ENCODE peak calls at places on chromosomes 3 and 15, in nine cellular contexts. B is A549, M is aorta, Q is colonic mucosa, Z is neuronal stem cell, I is ovary, U is HepG2, V is heart left ventricle, F is iPS DF 6.9. L is an unnamed sample. For H3K4me1, the result is how much of the 10 kb centered on the place peaks cover.

GRCh38 chr3:102129774-102130608 is 280.7 kb downstream of the NFKBIZ start:
- DNase-seq in Q (no peak), I (peak), Z (no peak), U (no peak), B (peak), F (no peak), V (no peak), M (no peak), L (no peak)

GRCh38 chr3:169505577-169506155 is 157.8 kb downstream of the MECOM start:
- DNase-seq in V (no peak), U (peak), Q (no peak), M (no peak), Z (no peak), I (no peak), F (no peak), B (peak), L (no peak)

GRCh38 chr15:77162872-77163633 is 92.1 kb upstream of the TSPAN3 start:
- DNase-seq in U (no peak), I (no peak), M (no peak), V (no peak), F (no peak), Z (no peak), B (no peak), Q (no peak), L (no peak)

GRCh38 chr15:68781766-68782588 is 38.7 kb downstream of the ANP32A start:
- DNase-seq in U (no peak), M (peak), F (no peak), I (no peak), B (no peak), Q (peak), Z (no peak), V (peak), L (no peak)

GRCh38 chr3:113304856-113305540 is 93.6 kb downstream of the BOC start:
- DNase-seq in B (no peak), U (no peak), F (no peak), Q (no peak), Z (no peak), V (no peak), M (no peak), I (no peak), L (no peak)

GRCh38 chr3:184229424-184230080 is at the start of gene VWA5B2:
- DNase-seq in F (no peak), B (peak), V (peak), Z (peak), I (no peak), U (peak), M (peak), Q (peak), L (peak)

GRCh38 chr15:43514241-43515057 is 3.0 kb upstream of the MAP1A start:
- DNase-seq in F (no peak), U (peak), I (no peak), M (peak), Q (peak), Z (no peak), B (no peak), V (peak), L (peak)

GRCh38 chr15:89781891-89782618 is 5.9 kb downstream of the MESP2 start:
- DNase-seq in I (no peak), F (no peak), M (no peak), Z (no peak), U (peak), Q (no peak), B (no peak), V (no peak), L (no peak)

DNA sequence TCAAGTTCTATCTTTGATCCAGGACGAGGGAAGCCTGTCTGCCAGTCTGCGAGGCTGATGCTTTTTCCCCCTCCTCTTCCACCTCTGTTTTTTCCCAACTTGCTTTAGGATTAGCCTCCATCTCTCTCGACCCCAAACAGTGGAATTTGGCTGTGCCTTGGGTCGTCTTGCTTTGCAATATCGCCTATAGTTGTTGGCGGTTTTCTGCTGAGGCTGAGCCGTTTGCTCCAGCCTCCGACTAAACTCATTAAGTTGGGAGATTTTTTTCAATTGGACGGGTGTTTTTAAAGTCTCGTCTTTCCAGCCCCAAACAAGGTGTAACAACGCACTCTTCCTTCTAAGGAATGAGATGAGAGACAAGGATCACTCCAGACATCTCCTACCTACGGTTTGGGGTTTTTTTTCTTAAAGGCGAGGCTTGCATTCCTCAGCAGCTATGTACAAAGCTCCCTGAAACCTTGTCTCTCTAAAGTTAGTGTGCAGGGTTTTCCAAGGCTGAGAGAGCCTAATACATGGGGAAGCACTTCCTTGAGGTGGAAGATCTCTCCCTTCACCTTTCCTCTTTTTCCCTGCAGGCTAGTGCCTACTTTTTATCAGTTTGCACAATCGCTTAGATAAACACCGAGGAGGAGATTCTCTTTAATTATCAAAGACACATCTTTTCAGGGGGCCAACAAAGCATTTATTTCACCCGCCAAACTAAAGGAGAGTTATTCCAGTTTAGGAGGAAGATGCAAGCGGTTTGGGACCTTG is 4.7 kb upstream of the NR2F2 start:
- DNase-seq in F (no peak), Z (no peak), Q (no peak), B (peak), U (no peak), M (no peak), V (no peak), I (peak), L (no peak)
- H3K4me1 ChIP-seq in F (under half), Z (under half), Q (under half), B (under half), U (under half), M (under half), V (under half), I (under half), L (under half)

GRCh38 chr3:118144919-118145318 is 889.7 kb downstream of the IGSF11 start:
- DNase-seq in V (no peak), U (no peak), F (no peak), B (no peak), M (no peak), I (no peak), Z (no peak), Q (no peak), L (no peak)
- H3K4me1 ChIP-seq in V (under half), U (under half), F (under half), B (under half), M (under half), I (under half), Z (under half), Q (under half), L (under half)

GRCh38 chr3:171806200-171807128 is 3.8 kb downstream of the PLD1 start:
- DNase-seq in V (no peak), I (no peak), M (no peak), F (no peak), Q (no peak), Z (no peak), B (peak), U (peak), L (no peak)

GRCh38 chr3:171809513-171810277 is 588 bp downstream of the PLD1 start:
- DNase-seq in V (no peak), M (peak), U (peak), F (no peak), Z (peak), B (peak), Q (peak), I (peak), L (peak)

GRCh38 chr3:171807129-171807675 is 3.1 kb downstream of the PLD1 start:
- DNase-seq in F (no peak), Z (no peak), B (no peak), Q (no peak), V (no peak), U (no peak), M (no peak), I (no peak), L (no peak)

GRCh38 chr3:171805687-171806086 is 4.6 kb downstream of the PLD1 start:
- DNase-seq in F (no peak), U (no peak), M (no peak), Z (no peak), B (no peak), V (no peak), I (no peak), Q (no peak), L (no peak)

DNA sequence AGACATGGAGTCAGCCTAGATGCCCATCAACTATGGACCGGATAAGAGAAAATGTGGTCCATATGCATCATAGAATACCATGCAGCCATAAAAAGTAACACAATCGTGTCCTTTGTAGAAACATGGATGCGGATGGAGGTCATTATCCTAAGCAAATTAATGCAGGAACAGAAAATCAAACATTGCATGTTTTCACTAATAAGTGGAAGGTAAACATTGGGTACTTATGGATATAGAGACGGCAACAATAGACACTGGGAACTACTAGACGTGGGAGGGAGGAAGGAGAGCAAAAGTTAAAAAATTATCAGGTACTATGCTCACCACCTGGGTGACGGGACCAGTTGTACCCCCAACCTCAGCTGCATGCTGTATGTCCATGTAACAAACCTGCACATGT is 2.5 kb downstream of the PLD1 start:
- DNase-seq in F (no peak), V (no peak), M (no peak), I (no peak), Z (no peak), B (no peak), U (peak), Q (no peak), L (no peak)
- H3K4me1 ChIP-seq in F (under half), V (half or more), M (under half), I (under half), Z (under half), B (half or more), U (half or more), Q (under half), L (under half)

DNA sequence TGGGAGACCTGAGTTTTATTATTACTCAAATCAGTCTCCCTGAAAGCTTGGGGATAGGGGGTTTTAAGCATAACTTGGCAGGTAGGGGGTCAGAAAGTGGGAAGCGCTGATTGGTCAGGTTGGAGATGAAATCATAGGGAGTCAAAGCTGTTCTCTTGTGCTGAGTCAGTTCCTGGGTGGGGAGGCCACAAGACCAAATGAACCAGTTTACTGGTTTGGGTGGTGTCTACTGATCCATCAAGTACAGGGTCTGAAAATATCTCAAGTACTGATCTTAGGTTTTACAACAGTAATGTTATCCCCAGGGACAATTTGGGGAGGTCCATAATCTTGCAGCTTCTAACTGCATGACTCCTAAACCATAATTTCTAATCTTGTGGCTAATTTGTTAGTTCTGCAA is 17.8 kb upstream of the IQCF6 start:
- DNase-seq in I (no peak), U (no peak), M (no peak), V (no peak), B (no peak), Z (no peak), F (no peak), Q (no peak), L (no peak)
- H3K4me1 ChIP-seq in I (under half), U (under half), M (under half), V (under half), B (under half), Z (under half), F (under half), Q (under half), L (under half)

DNA sequence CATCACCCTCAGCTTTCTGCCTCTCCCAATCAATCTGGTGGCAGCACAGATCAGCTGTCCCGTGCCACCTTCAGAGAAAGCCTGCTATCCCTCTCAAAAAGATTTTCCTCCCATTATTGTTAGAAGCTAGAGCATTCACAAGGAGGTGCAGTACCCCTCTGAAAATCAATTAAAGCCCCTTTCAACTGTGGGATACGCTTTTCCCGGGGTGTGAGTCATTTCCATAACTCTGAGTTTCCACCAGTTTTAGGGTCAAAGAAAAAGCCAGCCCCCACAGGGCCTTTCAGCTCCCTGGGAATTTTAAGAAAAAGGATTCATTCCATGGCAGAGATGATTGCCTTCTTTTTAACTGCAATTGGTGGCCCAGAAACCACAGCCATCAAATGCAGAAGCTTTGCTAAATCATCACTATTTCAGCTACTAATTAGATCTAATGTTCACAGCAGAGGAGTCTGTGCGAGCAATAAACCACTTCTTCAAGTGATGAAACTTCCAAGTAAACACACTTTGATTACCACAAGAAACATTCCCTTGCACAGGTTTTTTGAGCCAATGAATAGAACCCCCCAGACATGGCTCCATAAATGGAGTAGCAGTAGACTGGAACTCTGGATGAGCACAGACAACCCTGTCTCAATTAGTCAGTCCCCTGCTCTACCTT is 270.0 kb upstream of the TPRG1 start:
- DNase-seq in B (no peak), Q (no peak), M (no peak), Z (no peak), I (no peak), V (no peak), F (no peak), U (no peak), L (no peak)
- H3K4me1 ChIP-seq in B (under half), Q (under half), M (under half), Z (under half), I (under half), V (under half), F (under half), U (under half), L (under half)